ENCODE peak calls at places on chromosomes 12 and 14, in six cellular contexts. One of them, this sample, is unnamed.

GRCh38 chr12:12927211-12928079 is 24.5 kb downstream of the GPRC5D start:
- DNase-seq in Calu3: peak; percentile 93
- DNase-seq in IMR-90: peak; percentile 45
- DNase-seq in GM12865: no peak
- DNase-seq in glutamatergic neuron: no peak
- DNase-seq in upper lobe of left lung: peak; percentile 89
- DNase-seq in this sample: peak; percentile 65

GRCh38 chr12:67377541-67377940 is 108.4 kb downstream of the CAND1 start:
- DNase-seq in GM12865: no peak
- DNase-seq in IMR-90: no peak
- DNase-seq in upper lobe of left lung: no peak
- DNase-seq in Calu3: no peak
- DNase-seq in glutamatergic neuron: no peak
- DNase-seq in this sample: no peak

GRCh38 chr12:21502164-21502496 is 541 bp downstream of the GOLT1B start:
- DNase-seq in IMR-90: peak; percentile 34
- DNase-seq in glutamatergic neuron: no peak
- DNase-seq in upper lobe of left lung: no peak
- DNase-seq in GM12865: peak; percentile 45
- DNase-seq in Calu3: peak; percentile 5
- DNase-seq in this sample: no peak

GRCh38 chr14:80621701-80622100 is 319.8 kb downstream of the CEP128 start:
- DNase-seq in glutamatergic neuron: no peak
- DNase-seq in Calu3: no peak
- DNase-seq in GM12865: peak; percentile 0
- DNase-seq in IMR-90: peak; percentile 89
- DNase-seq in upper lobe of left lung: no peak
- DNase-seq in this sample: no peak

GRCh38 chr12:16531623-16532022 is 74.3 kb downstream of the LMO3 start:
- DNase-seq in Calu3: no peak
- DNase-seq in upper lobe of left lung: no peak
- DNase-seq in IMR-90: no peak
- DNase-seq in GM12865: peak; percentile 54
- DNase-seq in glutamatergic neuron: no peak
- DNase-seq in this sample: no peak

GRCh38 chr14:63435838-63436237 is 107.3 kb downstream of the PPP2R5E start:
- DNase-seq in IMR-90: peak; percentile 92
- DNase-seq in GM12865: peak; percentile 33
- DNase-seq in glutamatergic neuron: no peak
- DNase-seq in Calu3: no peak
- DNase-seq in upper lobe of left lung: no peak
- DNase-seq in this sample: no peak

GRCh38 chr12:107891967-107892366 is 117.5 kb downstream of the ASCL4 start:
- DNase-seq in IMR-90: peak; percentile 4
- DNase-seq in upper lobe of left lung: no peak
- DNase-seq in GM12865: peak; percentile 40
- DNase-seq in Calu3: no peak
- DNase-seq in glutamatergic neuron: no peak
- DNase-seq in this sample: no peak

GRCh38 chr12:47124451-47124850 is 44.7 kb upstream of the AMIGO2 start:
- DNase-seq in glutamatergic neuron: no peak
- DNase-seq in IMR-90: peak; percentile 72
- DNase-seq in GM12865: no peak
- DNase-seq in Calu3: no peak
- DNase-seq in upper lobe of left lung: no peak
- DNase-seq in this sample: no peak

GRCh38 chr12:56086096-56086495 is 6.1 kb downstream of the ERBB3 start:
- DNase-seq in glutamatergic neuron: no peak
- DNase-seq in IMR-90: no peak
- DNase-seq in Calu3: peak; percentile 47
- DNase-seq in upper lobe of left lung: no peak
- DNase-seq in GM12865: no peak
- DNase-seq in this sample: no peak

GRCh38 chr14:89672636-89673279 is 255.7 kb upstream of the FOXN3 start:
- DNase-seq in IMR-90: no peak
- DNase-seq in glutamatergic neuron: no peak
- DNase-seq in GM12865: no peak
- DNase-seq in upper lobe of left lung: no peak
- DNase-seq in Calu3: peak; percentile 10
- DNase-seq in this sample: no peak

GRCh38 chr12:88753074-88753473 is 172.8 kb upstream of the KITLG start:
- DNase-seq in Calu3: no peak
- DNase-seq in GM12865: no peak
- DNase-seq in upper lobe of left lung: no peak
- DNase-seq in glutamatergic neuron: no peak
- DNase-seq in IMR-90: peak; percentile 29
- DNase-seq in this sample: no peak

GRCh38 chr14:92160619-92161018 is 38.9 kb downstream of the CPSF2 start:
- DNase-seq in glutamatergic neuron: no peak
- DNase-seq in upper lobe of left lung: no peak
- DNase-seq in Calu3: no peak
- DNase-seq in IMR-90: peak; percentile 91
- DNase-seq in GM12865: no peak
- DNase-seq in this sample: no peak

GRCh38 chr12:110102255-110102654 is 21.9 kb upstream of the IFT81 start:
- DNase-seq in GM12865: peak; percentile 64
- DNase-seq in glutamatergic neuron: peak; percentile 76
- DNase-seq in Calu3: peak; percentile 53
- DNase-seq in IMR-90: peak; percentile 64
- DNase-seq in upper lobe of left lung: no peak
- DNase-seq in this sample: peak; percentile 32

GRCh38 chr12:96195845-96196451 is 1.8 kb downstream of the ELK3 start:
- DNase-seq in GM12865: no peak
- DNase-seq in upper lobe of left lung: no peak
- DNase-seq in IMR-90: peak; percentile 74
- DNase-seq in glutamatergic neuron: no peak
- DNase-seq in Calu3: peak; percentile 17
- DNase-seq in this sample: peak; percentile 32

GRCh38 chr12:14810953-14811483 is 3.0 kb downstream of the SMCO3 start:
- DNase-seq in IMR-90: peak; percentile 33
- DNase-seq in upper lobe of left lung: no peak
- DNase-seq in Calu3: peak; percentile 57
- DNase-seq in glutamatergic neuron: no peak
- DNase-seq in GM12865: peak; percentile 4
- DNase-seq in this sample: no peak

GRCh38 chr12:69655616-69656336 is 43.3 kb downstream of the BEST3 start:
- DNase-seq in glutamatergic neuron: no peak
- DNase-seq in IMR-90: peak; percentile 90
- DNase-seq in Calu3: no peak
- DNase-seq in upper lobe of left lung: no peak
- DNase-seq in GM12865: no peak
- DNase-seq in this sample: no peak

GRCh38 chr14:102314242-102315011 is 5.1 kb upstream of the ZNF839 start:
- DNase-seq in IMR-90: peak; percentile 79
- DNase-seq in Calu3: peak; percentile 88
- DNase-seq in glutamatergic neuron: peak; percentile 86
- DNase-seq in upper lobe of left lung: peak; percentile 97
- DNase-seq in GM12865: peak; percentile 91
- DNase-seq in this sample: peak; percentile 83

GRCh38 chr14:21405097-21405496 is 21.3 kb upstream of the SUPT16H start:
- DNase-seq in glutamatergic neuron: no peak
- DNase-seq in upper lobe of left lung: no peak
- DNase-seq in GM12865: no peak
- DNase-seq in Calu3: no peak
- DNase-seq in IMR-90: no peak
- DNase-seq in this sample: no peak

GRCh38 chr12:65798903-65799302 is 25.4 kb upstream of the HMGA2 start:
- DNase-seq in upper lobe of left lung: no peak
- DNase-seq in GM12865: no peak
- DNase-seq in IMR-90: no peak
- DNase-seq in Calu3: no peak
- DNase-seq in glutamatergic neuron: peak; percentile 69
- DNase-seq in this sample: no peak

GRCh38 chr12:119071176-119071575 is 89.8 kb downstream of the SRRM4 start:
- DNase-seq in glutamatergic neuron: no peak
- DNase-seq in upper lobe of left lung: no peak
- DNase-seq in GM12865: no peak
- DNase-seq in IMR-90: no peak
- DNase-seq in Calu3: no peak
- DNase-seq in this sample: no peak

GRCh38 chr14:102772781-102773570 is 4.3 kb upstream of the TRAF3 start:
- DNase-seq in glutamatergic neuron: peak; percentile 62
- DNase-seq in GM12865: peak; percentile 86
- DNase-seq in Calu3: peak; percentile 27
- DNase-seq in IMR-90: no peak
- DNase-seq in upper lobe of left lung: no peak
- DNase-seq in this sample: no peak

GRCh38 chr12:103884316-103884715 is 43.3 kb upstream of the NT5DC3 start:
- DNase-seq in upper lobe of left lung: no peak
- DNase-seq in glutamatergic neuron: no peak
- DNase-seq in GM12865: peak; percentile 83
- DNase-seq in IMR-90: peak; percentile 76
- DNase-seq in Calu3: peak; percentile 30
- DNase-seq in this sample: no peak

GRCh38 chr14:26917086-26917485 is 319.3 kb upstream of the NOVA1 start:
- DNase-seq in upper lobe of left lung: no peak
- DNase-seq in Calu3: no peak
- DNase-seq in GM12865: no peak
- DNase-seq in glutamatergic neuron: no peak
- DNase-seq in IMR-90: peak; percentile 2
- DNase-seq in this sample: no peak

DNA sequence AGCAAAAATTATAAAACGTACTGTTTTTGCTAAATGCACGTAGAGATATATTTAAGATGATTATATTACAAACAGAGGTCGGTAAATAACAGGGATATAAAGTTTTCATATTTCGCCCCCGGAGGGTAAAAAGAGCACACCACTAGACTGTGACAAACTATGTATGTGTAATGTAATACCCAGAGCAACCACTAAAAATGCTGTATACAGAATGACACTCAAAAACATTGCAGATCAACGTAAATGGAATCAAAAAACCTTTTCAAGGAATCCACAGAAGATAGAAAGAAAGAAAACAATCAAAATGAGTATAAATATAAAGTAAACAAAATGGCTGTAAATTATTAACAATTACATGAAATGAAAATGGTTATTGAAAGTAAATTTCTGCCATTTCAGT is 37.6 kb upstream of the PRB4 start:
- DNase-seq in IMR-90: no peak
- DNase-seq in Calu3: no peak
- DNase-seq in upper lobe of left lung: no peak
- DNase-seq in glutamatergic neuron: no peak
- DNase-seq in GM12865: no peak
- DNase-seq in this sample: no peak
- TF ChIP-seq CTCF in IMR-90: no peak
- TF ChIP-seq CTCF in Calu3: peak; percentile 33
- TF ChIP-seq CTCF in upper lobe of left lung: no peak
- TF ChIP-seq CTCF in glutamatergic neuron: peak; percentile 79
- TF ChIP-seq CTCF in GM12865: peak; percentile 24
- TF ChIP-seq CTCF in this sample: peak; percentile 34

DNA sequence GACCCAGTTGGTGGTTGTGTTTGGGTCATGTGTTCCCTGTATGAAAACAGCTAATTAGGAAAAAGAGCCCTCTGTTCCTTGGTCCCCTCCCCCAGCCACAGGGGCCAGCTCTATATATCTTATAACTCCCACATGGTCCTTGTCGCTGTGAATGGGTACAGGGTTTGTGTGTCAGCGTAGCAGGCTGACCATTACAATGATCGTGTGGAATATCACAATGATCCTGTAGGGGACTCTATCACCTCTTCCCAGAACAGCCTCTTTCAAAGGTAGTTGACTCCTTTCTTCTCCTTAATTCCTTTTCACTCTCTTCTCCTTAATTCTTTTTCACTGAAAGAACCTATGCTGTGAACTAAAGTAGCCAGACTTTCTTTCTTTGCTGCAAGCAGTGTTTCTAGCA is 51.6 kb upstream of the RIC8B start:
- DNase-seq in Calu3: no peak
- DNase-seq in upper lobe of left lung: no peak
- DNase-seq in IMR-90: no peak
- DNase-seq in GM12865: no peak
- DNase-seq in glutamatergic neuron: no peak
- DNase-seq in this sample: no peak
- TF ChIP-seq CTCF in Calu3: no peak
- TF ChIP-seq CTCF in upper lobe of left lung: no peak
- TF ChIP-seq CTCF in IMR-90: no peak
- TF ChIP-seq CTCF in GM12865: no peak
- TF ChIP-seq CTCF in glutamatergic neuron: no peak
- TF ChIP-seq CTCF in this sample: no peak

GRCh38 chr14:99502989-99503421 is 21.8 kb downstream of the CCNK start:
- DNase-seq in IMR-90: no peak
- DNase-seq in glutamatergic neuron: no peak
- DNase-seq in Calu3: no peak
- DNase-seq in upper lobe of left lung: no peak
- DNase-seq in GM12865: no peak
- DNase-seq in this sample: no peak
- TF ChIP-seq CTCF in IMR-90: no peak
- TF ChIP-seq CTCF in glutamatergic neuron: no peak
- TF ChIP-seq CTCF in Calu3: no peak
- TF ChIP-seq CTCF in upper lobe of left lung: no peak
- TF ChIP-seq CTCF in GM12865: no peak
- TF ChIP-seq CTCF in this sample: no peak

GRCh38 chr12:78081590-78082314 is 251.1 kb downstream of the NAV3 start:
- DNase-seq in Calu3: no peak
- DNase-seq in GM12865: peak; percentile 21
- DNase-seq in IMR-90: no peak
- DNase-seq in glutamatergic neuron: no peak
- DNase-seq in upper lobe of left lung: no peak
- DNase-seq in this sample: no peak

GRCh38 chr12:78085562-78086182 is 255.0 kb downstream of the NAV3 start:
- DNase-seq in Calu3: no peak
- DNase-seq in GM12865: no peak
- DNase-seq in IMR-90: peak; percentile 74
- DNase-seq in glutamatergic neuron: no peak
- DNase-seq in upper lobe of left lung: no peak
- DNase-seq in this sample: no peak

GRCh38 chr12:78088391-78088832 is 257.7 kb downstream of the NAV3 start:
- DNase-seq in glutamatergic neuron: no peak
- DNase-seq in GM12865: no peak
- DNase-seq in Calu3: no peak
- DNase-seq in upper lobe of left lung: no peak
- DNase-seq in IMR-90: peak; percentile 20
- DNase-seq in this sample: no peak

GRCh38 chr12:78087363-78087675 is 256.6 kb downstream of the NAV3 start:
- DNase-seq in GM12865: no peak
- DNase-seq in glutamatergic neuron: no peak
- DNase-seq in IMR-90: peak; percentile 19
- DNase-seq in upper lobe of left lung: no peak
- DNase-seq in Calu3: no peak
- DNase-seq in this sample: no peak

DNA sequence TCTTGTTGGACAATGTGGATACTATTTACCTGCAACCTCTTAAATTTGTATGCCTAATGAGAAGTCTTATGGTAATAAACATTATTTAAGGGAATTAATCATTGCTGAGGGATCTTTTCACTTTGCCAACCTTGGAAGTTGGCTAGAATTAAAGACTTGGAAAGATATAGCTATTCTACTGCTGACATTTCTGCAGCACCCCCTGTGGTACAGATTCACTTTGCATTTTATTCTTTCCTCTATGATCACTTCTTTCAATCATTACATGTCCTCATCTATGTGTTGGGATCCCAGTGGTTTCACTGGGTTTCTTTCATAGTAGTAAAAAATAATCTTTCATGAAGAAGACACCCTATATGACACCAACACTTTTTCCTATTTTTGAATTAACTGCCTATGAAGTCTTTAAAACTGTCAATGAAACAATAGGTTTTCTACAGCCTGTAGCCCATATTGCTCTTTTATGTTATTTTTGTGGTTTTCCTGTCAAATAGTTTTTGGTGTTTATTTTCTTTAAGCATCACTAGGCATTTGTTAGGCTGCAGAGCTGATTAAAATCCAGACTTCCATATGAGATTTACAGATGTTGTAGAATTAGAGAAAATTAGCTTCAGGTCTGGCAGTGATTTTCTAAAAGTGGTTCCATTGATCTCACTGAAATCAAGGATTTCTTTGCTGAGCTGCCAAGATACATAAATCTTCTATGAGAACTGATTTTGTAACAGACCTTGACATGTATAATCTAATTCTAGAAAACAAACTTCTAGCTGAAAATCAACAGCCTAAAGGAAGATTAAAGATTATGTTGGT is 256.1 kb downstream of the NAV3 start:
- DNase-seq in upper lobe of left lung: no peak
- DNase-seq in Calu3: no peak
- DNase-seq in IMR-90: peak; percentile 12
- DNase-seq in glutamatergic neuron: no peak
- DNase-seq in GM12865: no peak
- DNase-seq in this sample: no peak
- TF ChIP-seq CTCF in upper lobe of left lung: no peak
- TF ChIP-seq CTCF in Calu3: no peak
- TF ChIP-seq CTCF in IMR-90: no peak
- TF ChIP-seq CTCF in glutamatergic neuron: peak; percentile 16
- TF ChIP-seq CTCF in GM12865: no peak
- TF ChIP-seq CTCF in this sample: no peak

This sample was measured in nephron progenitor cell.